ENCODE peak calls at places on chromosomes 1 and 21, in four cellular contexts. L is HL-60, P is fibroblast of lung, Y is adrenal gland. U is an unnamed sample.

GRCh38 chr1:81950845-81951244 is 150.1 kb downstream of the ADGRL2 start:
- DNase-seq in Y (no peak), P (peak), L (no peak), U (no peak)

GRCh38 chr1:221454096-221454495 is 287.8 kb downstream of the DUSP10 start:
- DNase-seq in L (no peak), Y (no peak), P (no peak), U (no peak)

GRCh38 chr1:106515375-106515774 is 541.1 kb upstream of the PRMT6 start:
- DNase-seq in Y (no peak), P (no peak), L (no peak), U (no peak)

GRCh38 chr1:199733125-199733524 is 294.4 kb upstream of the NR5A2 start:
- DNase-seq in L (no peak), P (no peak), Y (no peak), U (no peak)

GRCh38 chr1:153483776-153484175 is 23.3 kb upstream of the S100A7 start:
- DNase-seq in L (no peak), P (no peak), Y (no peak), U (no peak)

GRCh38 chr21:43194303-43195130 is 25.7 kb downstream of the CRYAA start:
- DNase-seq in Y (no peak), P (no peak), L (no peak), U (no peak)

GRCh38 chr1:183804916-183805734 is at the start of gene RGL1:
- DNase-seq in L (peak), P (peak), Y (peak), U (no peak)

GRCh38 chr1:176515310-176515709 is 52.3 kb downstream of the PAPPA2 start:
- DNase-seq in P (no peak), Y (peak), L (no peak), U (peak)

GRCh38 chr21:34343347-34344057 is 20.3 kb upstream of the KCNE2 start:
- DNase-seq in P (no peak), L (no peak), Y (no peak), U (no peak)

GRCh38 chr1:16073490-16074104 is at the start of gene FAM131C:
- DNase-seq in P (no peak), Y (no peak), L (no peak), U (no peak)

GRCh38 chr1:14937288-14937949 is 216.1 kb upstream of the TMEM51 start:
- DNase-seq in L (no peak), Y (no peak), P (no peak), U (no peak)

GRCh38 chr1:161200992-161201827 is 957 bp upstream of the NDUFS2 start:
- DNase-seq in Y (peak), L (peak), P (peak), U (no peak)

GRCh38 chr21:27572681-27573080 is 605.8 kb upstream of the ADAMTS5 start:
- DNase-seq in P (peak), Y (no peak), L (no peak), U (peak)

GRCh38 chr1:247273013-247273412 is 17.1 kb downstream of the VN1R5 start:
- DNase-seq in Y (no peak), L (no peak), P (no peak), U (no peak)

GRCh38 chr1:159877695-159878444 is 15.4 kb upstream of the VSIG8 start:
- DNase-seq in Y (no peak), P (no peak), L (no peak), U (no peak)

GRCh38 chr1:118947790-118948189 is 40.4 kb downstream of the TBX15 start:
- DNase-seq in P (peak), L (no peak), Y (no peak), U (no peak)

GRCh38 chr1:222814536-222815366 is at the start of gene DISP1:
- DNase-seq in L (peak), P (peak), Y (peak), U (no peak)

GRCh38 chr1:2644171-2644570 is 11.4 kb upstream of the MMEL1 start:
- DNase-seq in P (no peak), L (no peak), Y (no peak), U (no peak)

GRCh38 chr21:40845621-40846020 is 1.3 kb downstream of the DSCAM start:
- DNase-seq in L (no peak), Y (no peak), P (no peak), U (no peak)

GRCh38 chr1:218467101-218467728 is 122.1 kb downstream of the TGFB2 start:
- DNase-seq in Y (no peak), L (no peak), P (peak), U (peak)

GRCh38 chr1:221892301-221892830 is 150.5 kb upstream of the DUSP10 start:
- DNase-seq in L (no peak), P (no peak), Y (no peak), U (no peak)

GRCh38 chr1:101309334-101310221 is 72.8 kb downstream of the S1PR1 start:
- DNase-seq in L (peak), P (peak), Y (peak), U (peak)

GRCh38 chr1:116521186-116521585 is 49.6 kb downstream of the CD58 start:
- DNase-seq in P (peak), Y (no peak), L (no peak), U (no peak)

GRCh38 chr1:31739281-31739853 is 24.8 kb downstream of the ADGRB2 start:
- DNase-seq in L (no peak), P (no peak), Y (no peak), U (no peak)

GRCh38 chr1:37574834-37575479 is 18.2 kb downstream of the DNALI1 start:
- DNase-seq in L (no peak), P (peak), Y (no peak), U (peak)

GRCh38 chr1:11806307-11806936 is 431 bp downstream of the CLCN6 start:
- DNase-seq in L (peak), Y (peak), P (no peak), U (no peak)

GRCh38 chr1:173715538-173715844 is 710 bp downstream of the KLHL20 start:
- DNase-seq in P (no peak), L (no peak), Y (no peak), U (no peak)

GRCh38 chr1:230850547-230850946 is 17.8 kb downstream of the C1orf198 start:
- DNase-seq in Y (no peak), P (no peak), L (no peak), U (no peak)
- H3K4me3 ChIP-seq in Y (no peak), P (no peak), L (no peak), U (no peak)

DNA sequence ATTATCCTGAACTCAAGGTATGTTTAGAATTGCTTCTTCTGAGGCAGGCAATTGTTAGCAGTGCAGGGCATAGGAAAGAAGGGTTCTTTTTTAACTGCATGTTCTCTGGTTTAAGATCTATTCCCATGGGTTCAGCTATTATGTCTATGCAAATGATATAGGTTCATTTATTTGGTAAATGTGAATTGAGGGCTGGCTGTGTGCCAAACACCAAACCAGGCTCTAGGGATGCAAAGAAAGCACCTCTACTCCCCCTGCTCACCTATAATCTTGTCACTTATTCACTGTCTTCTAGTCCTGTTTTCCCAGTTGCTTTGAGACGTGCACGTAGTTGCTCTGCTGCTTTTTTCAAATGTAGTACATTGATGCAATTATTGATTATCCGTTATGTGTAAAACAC is 691 bp upstream of the KIFAP3 start:
- DNase-seq in L (no peak), Y (no peak), P (no peak), U (no peak)
- H3K4me3 ChIP-seq in L (peak), Y (no peak), P (peak), U (no peak)

DNA sequence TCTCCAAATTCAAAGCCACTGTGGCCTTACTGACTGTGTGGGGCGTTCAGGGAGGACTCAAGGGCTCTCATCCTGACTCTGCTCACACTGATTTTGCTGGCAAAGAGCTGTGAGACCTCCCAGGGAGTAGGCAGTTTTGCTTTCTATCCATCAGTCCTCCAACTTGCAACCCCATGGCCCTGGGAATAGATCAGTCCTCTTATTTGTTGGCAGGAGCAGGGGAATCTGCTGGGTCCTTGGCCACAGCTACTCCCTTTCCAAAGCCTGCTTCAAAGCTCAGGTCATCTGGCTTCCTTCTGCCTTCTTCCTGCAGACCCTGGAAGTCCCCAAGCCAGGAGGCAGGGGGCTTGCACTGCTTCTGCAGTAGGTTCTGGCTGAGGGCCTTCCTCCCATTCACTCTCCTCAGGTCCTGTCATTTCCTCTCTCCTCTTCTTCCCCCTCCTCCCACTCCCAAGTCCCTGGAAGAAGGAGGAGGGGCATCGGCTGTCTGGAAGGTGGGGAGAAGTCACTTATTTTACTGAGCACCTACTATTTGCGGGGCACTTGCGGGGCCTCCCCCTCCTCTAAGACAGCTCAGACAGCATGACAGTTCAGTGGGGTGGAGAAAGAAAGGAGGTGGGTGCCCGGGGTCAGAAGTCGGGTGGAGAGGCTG is 835 bp upstream of the NAV1 start:
- DNase-seq in Y (no peak), P (no peak), L (no peak), U (no peak)
- H3K4me3 ChIP-seq in Y (no peak), P (peak), L (no peak), U (peak)

GRCh38 chr1:209585197-209585596 is 1.7 kb downstream of the CAMK1G start:
- DNase-seq in P (no peak), Y (no peak), L (no peak), U (no peak)

GRCh38 chr1:209586341-209586740 is 2.8 kb downstream of the CAMK1G start:
- DNase-seq in Y (no peak), L (no peak), P (no peak), U (no peak)

GRCh38 chr1:209583408-209583807 is at the start of gene CAMK1G:
- DNase-seq in L (no peak), Y (no peak), P (peak), U (no peak)

GRCh38 chr1:209585672-209586071 is 2.2 kb downstream of the CAMK1G start:
- DNase-seq in L (no peak), Y (peak), P (peak), U (no peak)

GRCh38 chr1:209584186-209584776 is 767 bp downstream of the CAMK1G start:
- DNase-seq in P (peak), Y (no peak), L (no peak), U (no peak)
- H3K4me3 ChIP-seq in P (peak), Y (no peak), L (no peak), U (peak)

GRCh38 chr1:23854568-23854967 is 13.5 kb downstream of the FUCA1 start:
- DNase-seq in P (no peak), Y (no peak), L (peak), U (no peak)
- H3K4me3 ChIP-seq in P (no peak), Y (no peak), L (no peak), U (no peak)

GRCh38 chr21:44911384-44912157 is 9.1 kb downstream of the ITGB2 start:
- DNase-seq in P (no peak), Y (peak), L (peak), U (no peak)
- H3K4me3 ChIP-seq in P (no peak), Y (no peak), L (no peak), U (no peak)

GRCh38 chr1:53442297-53442696 is 16.9 kb upstream of the DMRTB1 start:
- DNase-seq in P (peak), L (no peak), Y (no peak), U (peak)

GRCh38 chr1:53439337-53440207 is 19.6 kb upstream of the DMRTB1 start:
- DNase-seq in L (no peak), Y (no peak), P (no peak), U (no peak)

GRCh38 chr1:53446051-53446450 is 13.1 kb upstream of the DMRTB1 start:
- DNase-seq in Y (no peak), P (peak), L (no peak), U (no peak)

GRCh38 chr1:53438427-53439336 is 20.5 kb upstream of the DMRTB1 start:
- DNase-seq in L (no peak), P (no peak), Y (no peak), U (no peak)

DNA sequence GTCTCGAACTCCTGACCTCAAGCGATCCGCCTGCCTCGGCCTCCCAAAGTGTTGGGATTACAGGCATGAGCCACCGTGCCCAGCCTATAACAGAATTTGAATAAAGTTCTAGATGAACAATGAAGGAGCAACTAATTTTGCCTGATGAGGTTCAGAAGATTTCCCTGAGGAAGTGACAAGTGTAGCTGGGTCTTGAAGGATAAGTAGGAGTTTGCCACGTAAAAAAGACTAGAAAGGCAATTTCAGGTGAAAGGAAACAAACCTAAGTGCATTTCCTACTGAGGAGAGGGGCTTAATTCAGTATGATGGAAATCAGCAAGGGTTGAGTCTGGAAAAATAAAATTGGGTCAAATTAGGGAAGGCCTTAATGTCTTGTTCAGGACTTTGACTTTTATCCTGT is 18.6 kb upstream of the DMRTB1 start:
- DNase-seq in P (no peak), Y (no peak), L (no peak), U (no peak)
- H3K4me3 ChIP-seq in P (no peak), Y (no peak), L (no peak), U (no peak)